ENCODE peak calls at places on chromosomes 2 and 18, in six cellular contexts. X is K562, Q is HepG2, U is GM12878, J is GM12891, V is H1. K is an unnamed sample.

GRCh38 chr2:30230479-30230854 is 867 bp upstream of the LBH start:
- DNase-seq in X (peak; percentile 62), Q (no peak), U (no peak), J (no peak), V (no peak), K (no peak)

GRCh38 chr18:22678486-22678885 is 254.6 kb upstream of the RBBP8 start:
- DNase-seq in X (no peak), Q (no peak), U (no peak), J (no peak), V (no peak), K (no peak)

GRCh38 chr2:177262137-177262536 is 2.4 kb downstream of the NFE2L2 start:
- DNase-seq in X (no peak), Q (no peak), U (no peak), J (no peak), V (no peak), K (no peak)

GRCh38 chr2:241499146-241499965 is 9.0 kb downstream of the STK25 start:
- DNase-seq in X (no peak), Q (no peak), U (no peak), J (no peak), V (no peak), K (no peak)

GRCh38 chr2:25954199-25954752 is 28.0 kb downstream of the KIF3C start:
- DNase-seq in X (peak; percentile 16), Q (peak; percentile 80), U (no peak), J (no peak), V (no peak), K (no peak)

GRCh38 chr2:225867071-225867470 is 467.6 kb downstream of the NYAP2 start:
- DNase-seq in X (no peak), Q (no peak), U (no peak), J (no peak), V (no peak), K (no peak)

GRCh38 chr2:57760448-57760847 is 286.2 kb upstream of the VRK2 start:
- DNase-seq in X (no peak), Q (no peak), U (peak; percentile 51), J (no peak), V (no peak), K (peak; percentile 17)

GRCh38 chr2:182521453-182522427 is 94.9 kb upstream of the PDE1A start:
- DNase-seq in X (no peak), Q (no peak), U (no peak), J (no peak), V (no peak), K (no peak)

GRCh38 chr2:240024766-240025165 is 376 bp downstream of the NDUFA10 start:
- DNase-seq in X (no peak), Q (peak; percentile 45), U (no peak), J (peak; percentile 27), V (no peak), K (peak; percentile 35)

GRCh38 chr2:108412995-108413726 is 35.4 kb downstream of the SULT1C4 start:
- DNase-seq in X (no peak), Q (peak; percentile 85), U (no peak), J (no peak), V (no peak), K (no peak)

GRCh38 chr18:57063601-57064000 is 83.3 kb upstream of the BOD1L2 start:
- DNase-seq in X (no peak), Q (no peak), U (no peak), J (no peak), V (no peak), K (no peak)

GRCh38 chr2:37667704-37668103 is 3.7 kb downstream of the CDC42EP3 start:
- DNase-seq in X (no peak), Q (no peak), U (no peak), J (no peak), V (no peak), K (no peak)

GRCh38 chr2:20485989-20486388 is 39.1 kb downstream of the RHOB start:
- DNase-seq in X (no peak), Q (no peak), U (no peak), J (no peak), V (no peak), K (no peak)

GRCh38 chr18:46591821-46592391 is 65.1 kb downstream of the LOXHD1 start:
- DNase-seq in X (no peak), Q (peak; percentile 13), U (no peak), J (no peak), V (no peak), K (no peak)

GRCh38 chr18:63508634-63509033 is 31.9 kb downstream of the SERPINB5 start:
- DNase-seq in X (no peak), Q (no peak), U (no peak), J (no peak), V (no peak), K (no peak)

GRCh38 chr2:1556776-1557466 is 143.7 kb downstream of the TPO start:
- DNase-seq in X (no peak), Q (peak; percentile 64), U (no peak), J (no peak), V (no peak), K (no peak)

GRCh38 chr2:75007819-75008218 is 49.4 kb downstream of the POLE4 start:
- DNase-seq in X (no peak), Q (no peak), U (no peak), J (no peak), V (no peak), K (no peak)

GRCh38 chr18:11761553-11761952 is 72.5 kb downstream of the GNAL start:
- DNase-seq in X (peak; percentile 48), Q (peak; percentile 10), U (no peak), J (no peak), V (no peak), K (no peak)

DNA sequence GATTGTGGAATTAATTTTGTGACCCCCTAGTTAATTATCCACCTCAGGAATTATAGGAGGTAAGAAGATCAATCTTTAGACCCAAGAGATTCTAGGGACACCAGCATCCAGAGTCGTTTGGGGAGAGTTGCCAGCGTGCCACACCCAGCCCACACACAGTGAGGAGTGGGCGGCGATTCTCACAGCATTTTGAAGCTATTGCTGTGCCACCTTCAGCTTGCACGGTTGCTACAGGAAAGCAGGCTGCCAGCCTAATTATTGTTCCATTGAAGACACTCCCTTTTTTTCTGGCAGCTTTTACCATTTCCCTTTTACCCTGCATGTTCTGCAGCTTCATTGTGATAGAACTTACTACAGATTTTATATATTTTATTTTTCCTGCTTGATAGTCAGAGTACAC is 13.1 kb upstream of the MYL12A start:
- DNase-seq in X (no peak), Q (no peak), U (no peak), J (no peak), V (no peak), K (no peak)
- TF ChIP-seq POLR2A in X (no peak), Q (no peak), U (no peak), J (no peak), V (no peak), K (no peak)

DNA sequence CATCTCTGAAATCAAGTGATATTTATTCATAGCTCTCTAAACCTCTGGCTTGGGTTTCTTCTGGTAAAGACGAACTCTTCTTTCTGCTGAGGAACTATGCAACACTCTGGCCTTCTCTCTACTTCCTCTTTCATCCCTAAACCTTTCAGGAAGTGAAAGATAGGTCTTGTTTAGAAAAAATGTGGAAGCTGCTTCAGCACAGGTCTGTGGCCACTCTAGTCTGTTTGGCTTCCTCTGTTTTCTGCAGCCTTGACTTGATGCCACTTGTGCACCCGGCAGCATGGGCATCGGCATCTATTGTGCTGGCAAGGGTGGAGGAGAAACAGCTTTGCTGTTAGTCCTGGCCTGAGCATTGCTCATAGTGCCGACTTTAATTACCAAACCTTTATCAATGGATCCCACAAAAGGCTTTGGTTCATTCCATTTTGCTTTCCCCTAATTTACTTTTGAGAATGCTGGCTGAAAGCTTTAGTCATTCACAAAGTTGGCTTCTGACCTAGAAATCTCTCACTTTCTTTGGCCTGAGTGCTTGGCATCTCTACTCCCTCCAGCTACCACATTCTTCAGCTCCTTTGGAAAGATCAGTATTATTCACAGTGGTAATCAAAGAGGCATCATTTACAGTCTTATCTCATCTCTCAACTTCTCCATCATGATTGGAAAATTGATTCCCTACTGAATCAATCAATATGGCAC is 32.0 kb upstream of the GPR39 start:
- DNase-seq in X (no peak), Q (no peak), U (no peak), J (no peak), V (no peak), K (no peak)
- TF ChIP-seq POLR2AphosphoS5 in X (no peak), Q (no peak), U (no peak), J (no peak), V (no peak), K (no peak)

DNA sequence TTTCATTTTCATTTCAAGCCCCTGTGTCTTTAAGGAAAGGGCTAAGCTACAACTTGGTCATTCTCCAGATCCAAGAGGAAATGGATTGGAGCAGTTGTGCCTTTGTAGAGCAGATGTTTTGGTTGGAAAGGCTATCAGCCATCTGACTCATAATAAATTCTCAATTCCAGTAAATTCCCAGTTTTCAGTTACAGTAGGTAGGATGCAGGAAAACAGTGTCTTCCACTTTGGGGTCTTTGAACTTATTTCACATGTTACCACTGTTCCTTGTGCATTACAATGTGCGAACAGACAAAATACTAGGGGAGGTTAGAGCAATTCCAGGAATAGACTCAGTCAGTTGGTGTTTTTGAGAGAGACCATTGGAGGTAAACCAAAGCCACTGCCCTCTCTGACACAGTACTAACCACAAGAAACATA is 211.9 kb downstream of the BABAM2 start:
- DNase-seq in X (no peak), Q (no peak), U (no peak), J (no peak), V (no peak), K (no peak)
- TF ChIP-seq TAF1 in X (no peak), Q (no peak), U (no peak), J (no peak), V (no peak), K (no peak)

GRCh38 chr2:86621290-86621943 is 2.2 kb downstream of the RNF103 start:
- DNase-seq in X (no peak), Q (no peak), U (no peak), J (no peak), V (no peak), K (no peak)

GRCh38 chr2:86625096-86625495 is 1.4 kb upstream of the RNF103 start:
- DNase-seq in X (no peak), Q (no peak), U (no peak), J (no peak), V (no peak), K (no peak)

GRCh38 chr2:86622409-86622877 is 1.2 kb downstream of the RNF103 start:
- DNase-seq in X (peak; percentile 31), Q (no peak), U (no peak), J (no peak), V (no peak), K (no peak)

GRCh38 chr2:86622878-86623548 is 652 bp downstream of the RNF103 start:
- DNase-seq in X (peak; percentile 76), Q (no peak), U (no peak), J (peak; percentile 54), V (no peak), K (peak; percentile 42)

DNA sequence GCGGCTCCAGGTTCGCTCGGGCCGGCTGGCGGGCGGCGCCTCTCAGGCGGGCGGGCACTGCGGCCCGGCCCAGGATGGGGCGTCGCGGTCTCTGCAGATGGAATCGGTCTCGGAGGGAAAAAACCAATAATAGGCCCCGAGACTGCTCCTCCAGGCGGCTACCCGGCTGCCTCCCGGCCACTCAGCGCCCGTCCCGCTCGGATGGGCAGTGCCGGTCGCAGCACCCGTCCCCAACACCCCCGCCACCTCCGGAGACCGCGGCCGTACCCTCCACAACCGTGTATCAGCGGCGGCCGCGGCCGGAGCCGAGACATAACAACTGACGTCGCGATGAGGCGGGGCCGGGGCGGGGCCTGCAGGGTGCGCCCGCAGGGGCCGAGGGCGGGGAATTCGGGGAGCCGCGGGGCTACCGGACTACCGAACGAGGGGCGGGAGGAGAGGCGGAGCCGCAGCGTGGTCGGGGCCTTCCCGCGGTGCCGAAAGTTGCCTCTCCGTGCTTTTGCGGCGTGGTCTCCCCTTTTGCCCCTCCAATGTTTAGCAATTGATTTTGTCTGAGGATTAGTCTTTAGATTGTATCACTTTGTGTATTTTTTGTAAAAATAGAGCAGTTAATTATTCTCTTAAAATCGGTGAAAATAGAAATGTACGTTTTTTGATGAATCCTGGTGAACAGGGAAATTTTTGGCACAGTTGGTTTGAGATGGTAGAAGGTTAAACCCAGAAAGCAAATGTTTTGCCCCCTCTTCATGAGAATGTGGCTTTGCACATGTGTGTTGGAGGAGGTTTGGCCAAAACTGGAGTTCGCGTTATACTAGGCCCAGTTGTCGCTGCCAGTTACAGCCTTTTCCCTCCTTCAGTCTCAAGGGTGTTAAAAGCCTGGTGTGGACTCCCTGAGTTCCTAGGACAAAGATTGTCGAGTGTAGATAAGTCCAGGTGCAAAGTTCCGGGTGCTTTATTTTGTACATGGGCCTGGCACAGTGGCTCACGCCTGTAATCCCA is at the start of gene RNF103:
- DNase-seq in X (peak; percentile 91), Q (peak; percentile 88), U (peak; percentile 42), J (peak; percentile 81), V (peak; percentile 58), K (peak; percentile 84)
- TF ChIP-seq POLR2A in X (peak; percentile 78), Q (peak; percentile 90), U (peak; percentile 90), J (peak; percentile 63), V (peak; percentile 88), K (peak; percentile 82)

K was measured in GM12892.